ENCODE peak calls at places on chromosomes 6 and 20, in eight cellular contexts. C is LoVo, U is C1 segment of cervical spinal cord, O is HTR-8/SVneo, G is nephron progenitor cell, R is ELF-1, B is GDM1, S is kidney glomerular epithelial cell. A is an unnamed sample.
A peak's percentile ranks its signal among the peaks of the same experiment; 100 is the strongest.

GRCh38 chr20:32972181-32973076 is 31.8 kb downstream of the SUN5 start:
- DNase-seq in R (no peak), C (no peak), U (no peak), G (no peak), S (no peak), B (peak; percentile 87), O (no peak), A (peak; percentile 22)

GRCh38 chr20:52083627-52084232 is 107.8 kb downstream of the ZFP64 start:
- DNase-seq in C (peak; percentile 14), G (peak; percentile 70), R (peak; percentile 33), B (peak; percentile 31), O (peak; percentile 87), U (peak; percentile 1), S (peak; percentile 17), A (peak; percentile 63)

GRCh38 chr20:6213311-6213710 is 90.5 kb upstream of the FERMT1 start:
- DNase-seq in O (no peak), C (no peak), G (no peak), U (no peak), B (no peak), S (no peak), R (peak; percentile 84), A (no peak)

GRCh38 chr20:58192567-58192966 is 35.9 kb downstream of the ANKRD60 start:
- DNase-seq in U (no peak), B (no peak), G (peak; percentile 54), R (peak; percentile 44), O (peak; percentile 66), S (no peak), C (no peak), A (peak; percentile 54)

GRCh38 chr6:68738039-68738438 is 103.0 kb downstream of the ADGRB3 start:
- DNase-seq in O (no peak), B (no peak), U (no peak), G (no peak), S (no peak), R (no peak), C (no peak), A (no peak)

GRCh38 chr20:42906120-42906519 is 283.6 kb downstream of the PTPRT start:
- DNase-seq in O (no peak), S (no peak), R (no peak), B (no peak), C (no peak), U (no peak), G (no peak), A (no peak)

GRCh38 chr6:15076565-15076964 is 169.3 kb upstream of the JARID2 start:
- DNase-seq in C (no peak), S (no peak), O (no peak), G (no peak), R (no peak), B (no peak), U (no peak), A (no peak)

GRCh38 chr6:16540804-16541752 is 220.2 kb downstream of the ATXN1 start:
- DNase-seq in C (no peak), R (no peak), B (no peak), G (no peak), O (no peak), S (no peak), U (no peak), A (no peak)

GRCh38 chr6:166737231-166737630 is 110.2 kb upstream of the RPS6KA2 start:
- DNase-seq in G (peak; percentile 26), B (no peak), S (peak; percentile 38), O (no peak), C (no peak), U (no peak), R (no peak), A (no peak)

GRCh38 chr6:124223596-124223995 is 419.9 kb downstream of the NKAIN2 start:
- DNase-seq in C (no peak), O (no peak), S (peak; percentile 83), G (no peak), R (no peak), B (no peak), U (no peak), A (no peak)

GRCh38 chr6:118744261-118744941 is 93.0 kb upstream of the CEP85L start:
- DNase-seq in R (no peak), S (peak; percentile 61), O (no peak), C (no peak), U (no peak), G (no peak), B (no peak), A (no peak)

GRCh38 chr20:13744403-13744802 is 40.3 kb downstream of the ESF1 start:
- DNase-seq in R (no peak), B (no peak), O (no peak), U (no peak), S (no peak), G (no peak), C (no peak), A (no peak)

GRCh38 chr6:81051952-81052351 is 700.5 kb downstream of the TENT5A start:
- DNase-seq in S (no peak), G (peak; percentile 4), C (no peak), B (no peak), O (no peak), R (no peak), U (no peak), A (no peak)

GRCh38 chr6:6643398-6643797 is 54.9 kb downstream of the LY86 start:
- DNase-seq in S (no peak), U (no peak), O (no peak), B (no peak), C (no peak), R (no peak), G (no peak), A (no peak)

GRCh38 chr20:57396212-57396611 is 5.0 kb downstream of the RBM38 start:
- DNase-seq in B (no peak), G (no peak), U (no peak), R (no peak), C (no peak), S (no peak), O (no peak), A (no peak)

GRCh38 chr6:148999921-149000589 is 253.2 kb downstream of the UST start:
- DNase-seq in O (peak; percentile 41), G (no peak), C (no peak), B (peak; percentile 44), S (peak; percentile 76), R (no peak), U (no peak), A (no peak)

GRCh38 chr6:37550436-37550835 is 50.7 kb upstream of the CCDC167 start:
- DNase-seq in C (no peak), S (peak; percentile 26), U (no peak), R (no peak), B (no peak), O (no peak), G (no peak), A (no peak)

GRCh38 chr6:32439708-32440214 is at the start of gene HLA-DRA:
- DNase-seq in B (peak; percentile 76), C (peak; percentile 17), R (peak; percentile 23), S (peak; percentile 28), U (no peak), G (peak; percentile 15), O (peak; percentile 20), A (peak; percentile 53)

GRCh38 chr6:167795874-167796667 is 30.6 kb upstream of the AFDN start:
- DNase-seq in O (no peak), U (peak; percentile 65), R (peak; percentile 61), B (no peak), G (no peak), S (peak; percentile 13), C (no peak), A (no peak)

A was measured in D341Med.